ENCODE peak calls at places on chromosomes 3 and 15, in seven cellular contexts. R is GM04504, Q is amniotic stem cell, M is iPS-NIHi11, S is MM.1S, P is HepG2, Y is NCI-H774. W is an unnamed sample.

GRCh38 chr15:59185725-59186124 is 20.9 kb upstream of the LDHAL6B start:
- DNase-seq in R (no peak), Q (no peak), M (no peak), S (no peak), P (no peak), Y (no peak), W (no peak)

GRCh38 chr3:145094355-145094941 is 1066.5 kb downstream of the PLOD2 start:
- DNase-seq in R (peak), Q (peak), M (peak), S (peak), P (no peak), Y (no peak), W (no peak)

GRCh38 chr15:44289352-44289790 is 852 bp downstream of the GOLM2 start:
- DNase-seq in R (no peak), Q (no peak), M (no peak), S (no peak), P (no peak), Y (no peak), W (no peak)

GRCh38 chr15:89091667-89092220 is 3.5 kb downstream of the ABHD2 start:
- DNase-seq in R (no peak), Q (no peak), M (no peak), S (no peak), P (no peak), Y (no peak), W (no peak)

GRCh38 chr15:25062551-25063430 is 108.0 kb downstream of the SNRPN start:
- DNase-seq in R (no peak), Q (no peak), M (no peak), S (no peak), P (no peak), Y (no peak), W (no peak)

GRCh38 chr3:156620260-156620659 is 54.1 kb upstream of the TIPARP start:
- DNase-seq in R (no peak), Q (no peak), M (no peak), S (no peak), P (peak), Y (peak), W (peak)

GRCh38 chr15:89809093-89809786 is 5.4 kb downstream of the ANPEP start:
- DNase-seq in R (no peak), Q (no peak), M (no peak), S (no peak), P (peak), Y (no peak), W (no peak)

GRCh38 chr3:107985496-107985895 is 105.3 kb downstream of the CD47 start:
- DNase-seq in R (no peak), Q (no peak), M (no peak), S (no peak), P (no peak), Y (no peak), W (no peak)